ENCODE peak calls at places on chromosome X, in nine cellular contexts. B is NCI-H524 treated with DMSO at 0.1 percent for 48 hours, D is M059J, P is cardiac muscle cell, H is HCT116, X is ELR, R is GM23248, M is T-helper 2 cell, S is HFFc6. U is an unnamed sample.

GRCh38 chrX:97529801-97530200 is 646.1 kb downstream of the RPA4 start:
- DNase-seq in B (no peak), D (peak), P (peak), H (no peak), X (no peak), R (no peak), M (no peak), S (no peak), U (no peak)

GRCh38 chrX:114017086-114017485 is 566.8 kb upstream of the HTR2C start:
- DNase-seq in B (no peak), D (no peak), P (no peak), H (no peak), X (no peak), R (no peak), M (no peak), S (no peak), U (no peak)

GRCh38 chrX:71144651-71145050 is at the start of gene NLGN3:
- DNase-seq in B (no peak), D (no peak), P (no peak), H (no peak), X (peak), R (peak), M (no peak), S (no peak), U (no peak)

GRCh38 chrX:23776363-23776762 is 6.6 kb upstream of the SAT1 start:
- DNase-seq in B (no peak), D (no peak), P (no peak), H (no peak), X (no peak), R (no peak), M (no peak), S (no peak), U (no peak)

GRCh38 chrX:108165349-108166111 is 74.0 kb downstream of the ATG4A start:
- DNase-seq in B (peak), D (peak), P (peak), H (peak), X (peak), R (peak), M (no peak), S (peak), U (no peak)

GRCh38 chrX:44264936-44265335 is 78.5 kb downstream of the EFHC2 start:
- DNase-seq in B (no peak), D (no peak), P (no peak), H (no peak), X (no peak), R (no peak), M (no peak), S (no peak), U (no peak)

GRCh38 chrX:34275710-34276109 is 143.6 kb upstream of the FAM47A start:
- DNase-seq in B (no peak), D (no peak), P (no peak), H (no peak), X (no peak), R (no peak), M (no peak), S (no peak), U (no peak)

GRCh38 chrX:2705036-2705435 is 13.9 kb downstream of the CD99 start:
- DNase-seq in B (no peak), D (no peak), P (peak), H (no peak), X (no peak), R (peak), M (no peak), S (no peak), U (no peak)

GRCh38 chrX:134146493-134146892 is 90.5 kb upstream of the CCDC160 start:
- DNase-seq in B (no peak), D (no peak), P (no peak), H (no peak), X (no peak), R (no peak), M (no peak), S (no peak), U (no peak)

GRCh38 chrX:2967998-2968909 is 38.1 kb upstream of the ARSH start:
- DNase-seq in B (no peak), D (peak), P (peak), H (no peak), X (peak), R (peak), M (no peak), S (no peak), U (peak)

GRCh38 chrX:10509397-10509796 is 111.0 kb downstream of the MID1 start:
- DNase-seq in B (no peak), D (no peak), P (no peak), H (no peak), X (no peak), R (no peak), M (no peak), S (no peak), U (no peak)

GRCh38 chrX:106247162-106247561 is 79.1 kb downstream of the PWWP3B start:
- DNase-seq in B (no peak), D (no peak), P (peak), H (peak), X (no peak), R (no peak), M (no peak), S (no peak), U (no peak)

GRCh38 chrX:23790147-23790497 is 7.1 kb downstream of the SAT1 start:
- DNase-seq in B (no peak), D (no peak), P (no peak), H (no peak), X (no peak), R (no peak), M (no peak), S (no peak), U (no peak)

GRCh38 chrX:7139202-7140081 is 8.1 kb upstream of the STS start:
- DNase-seq in B (no peak), D (peak), P (peak), H (no peak), X (peak), R (peak), M (no peak), S (peak), U (no peak)

GRCh38 chrX:1059576-1060561 is 152.6 kb downstream of the CRLF2 start:
- DNase-seq in B (no peak), D (no peak), P (no peak), H (no peak), X (no peak), R (no peak), M (no peak), S (no peak), U (no peak)

GRCh38 chrX:153771261-153771681 is 7.2 kb downstream of the PLXNB3 start:
- DNase-seq in B (no peak), D (no peak), P (no peak), H (no peak), X (no peak), R (no peak), M (no peak), S (no peak), U (no peak)

GRCh38 chrX:78527263-78527662 is 131.9 kb downstream of the RTL3 start:
- DNase-seq in B (no peak), D (peak), P (no peak), H (no peak), X (peak), R (peak), M (no peak), S (peak), U (no peak)

GRCh38 chrX:134603806-134604700 is 54.2 kb downstream of the PLAC1 start:
- DNase-seq in B (no peak), D (peak), P (peak), H (peak), X (peak), R (peak), M (no peak), S (peak), U (no peak)

GRCh38 chrX:132043977-132044376 is 20.9 kb downstream of the STK26 start:
- DNase-seq in B (no peak), D (no peak), P (no peak), H (no peak), X (no peak), R (no peak), M (no peak), S (no peak), U (no peak)

GRCh38 chrX:373641-374471 is 12.9 kb downstream of the PPP2R3B start:
- DNase-seq in B (no peak), D (no peak), P (peak), H (no peak), X (peak), R (peak), M (no peak), S (peak), U (no peak)

GRCh38 chrX:136636121-136636520 is 11.8 kb upstream of the CD40LG start:
- DNase-seq in B (peak), D (no peak), P (no peak), H (no peak), X (no peak), R (no peak), M (no peak), S (no peak), U (no peak)

GRCh38 chrX:119398587-119398973 is 556 bp upstream of the SLC25A43 start:
- DNase-seq in B (no peak), D (peak), P (peak), H (no peak), X (no peak), R (peak), M (no peak), S (no peak), U (no peak)

GRCh38 chrX:645024-645376 is 14.4 kb downstream of the SHOX start:
- DNase-seq in B (no peak), D (no peak), P (no peak), H (no peak), X (no peak), R (no peak), M (no peak), S (no peak), U (no peak)

GRCh38 chrX:72126539-72127140 is 5.1 kb downstream of the RTL5 start:
- DNase-seq in B (peak), D (peak), P (peak), H (peak), X (peak), R (peak), M (peak), S (peak), U (peak)

GRCh38 chrX:2387614-2388239 is 113.0 kb downstream of the DHRSX start:
- DNase-seq in B (no peak), D (peak), P (peak), H (no peak), X (no peak), R (no peak), M (no peak), S (no peak), U (no peak)

GRCh38 chrX:74449322-74449936 is 28.1 kb downstream of the SLC16A2 start:
- DNase-seq in B (no peak), D (peak), P (no peak), H (peak), X (peak), R (peak), M (peak), S (no peak), U (no peak)